ENCODE peak calls at places on chromosome 9, in four cellular contexts. I, C, K and O are unnamed samples.

GRCh38 chr9:27572566-27572917 is 739 bp downstream of the C9orf72 start:
- DNase-seq in K (no peak), I (peak), C (peak), O (no peak)

GRCh38 chr9:99471033-99471432 is 249.0 kb downstream of the SEC61B start:
- DNase-seq in C (no peak), I (no peak), K (no peak), O (no peak)

GRCh38 chr9:76153902-76154629 is 240.2 kb downstream of the RFK start:
- DNase-seq in K (no peak), C (no peak), I (no peak), O (no peak)

GRCh38 chr9:108290839-108291585 is 564.8 kb downstream of the ACTL7B start:
- DNase-seq in I (no peak), C (no peak), K (no peak), O (no peak)

GRCh38 chr9:11349187-11349586 is 736.4 kb upstream of the PTPRD start:
- DNase-seq in I (no peak), C (no peak), K (no peak), O (no peak)

GRCh38 chr9:98941946-98942523 is 1.7 kb upstream of the COL15A1 start:
- DNase-seq in K (no peak), I (no peak), C (no peak), O (no peak)

GRCh38 chr9:38432922-38433510 is 8.8 kb upstream of the IGFBPL1 start:
- DNase-seq in I (peak), K (no peak), C (peak), O (no peak)

GRCh38 chr9:6630502-6631206 is 14.9 kb downstream of the GLDC start:
- DNase-seq in I (peak), K (no peak), C (no peak), O (no peak)

GRCh38 chr9:38106488-38106887 is 37.5 kb upstream of the SHB start:
- DNase-seq in C (no peak), I (no peak), K (no peak), O (no peak)

GRCh38 chr9:114169029-114169939 is 13.9 kb downstream of the COL27A1 start:
- DNase-seq in C (no peak), K (no peak), I (peak), O (no peak)

GRCh38 chr9:16824545-16825041 is 45.9 kb downstream of the BNC2 start:
- DNase-seq in I (peak), C (peak), K (no peak), O (no peak)

GRCh38 chr9:89455356-89455824 is 42.5 kb downstream of the SEMA4D start:
- DNase-seq in I (no peak), C (no peak), K (no peak), O (no peak)

GRCh38 chr9:5425006-5425628 is 12.6 kb downstream of the PLGRKT start:
- DNase-seq in C (peak), K (no peak), I (peak), O (no peak)

GRCh38 chr9:73577867-73578266 is 426.2 kb downstream of the ANXA1 start:
- DNase-seq in C (peak), K (peak), I (peak), O (peak)

GRCh38 chr9:69936427-69936826 is 107.2 kb upstream of the MAMDC2 start:
- DNase-seq in K (no peak), C (peak), I (peak), O (peak)

GRCh38 chr9:72592501-72593403 is 71.3 kb downstream of the TMC1 start:
- DNase-seq in I (peak), K (no peak), C (peak), O (no peak)

GRCh38 chr9:5626727-5627634 is 1.9 kb upstream of the RIC1 start:
- DNase-seq in C (peak), K (peak), I (peak), O (no peak)

GRCh38 chr9:130444565-130445221 is at the start of gene ASS1:
- DNase-seq in K (no peak), C (peak), I (peak), O (no peak)

GRCh38 chr9:9133526-9133925 is 1333.9 kb upstream of the DMAC1 start:
- DNase-seq in C (no peak), I (no peak), K (no peak), O (no peak)

GRCh38 chr9:111896942-111897830 is 572 bp downstream of the UGCG start:
- DNase-seq in I (no peak), C (peak), K (peak), O (no peak)

GRCh38 chr9:89022902-89023301 is 31.6 kb downstream of the S1PR3 start:
- DNase-seq in C (no peak), K (no peak), I (peak), O (peak)

GRCh38 chr9:31908158-31908890 is 476.1 kb upstream of the ACO1 start:
- DNase-seq in I (no peak), K (no peak), C (peak), O (no peak)

GRCh38 chr9:78304357-78304756 is 7.4 kb downstream of the PSAT1 start:
- DNase-seq in C (no peak), K (no peak), I (no peak), O (no peak)

GRCh38 chr9:28887188-28887884 is 1314.1 kb upstream of the C9orf72 start:
- DNase-seq in K (no peak), C (peak), I (no peak), O (no peak)